ENCODE peak calls at places on chromosome 12, in four cellular contexts. One of them, this sample, is unnamed.

GRCh38 chr12:1507308-1507707 is 87.1 kb downstream of the FBXL14 start:
- DNase-seq in SK-N-SH: no peak
- DNase-seq in A549: no peak
- DNase-seq in HepG2: no peak
- DNase-seq in this sample: no peak

GRCh38 chr12:6271281-6271680 is 39.2 kb upstream of the PLEKHG6 start:
- DNase-seq in A549: no peak
- DNase-seq in HepG2: no peak
- DNase-seq in SK-N-SH: no peak
- DNase-seq in this sample: no peak

GRCh38 chr12:6093764-6094163 is 30.7 kb downstream of the VWF start:
- DNase-seq in A549: no peak
- DNase-seq in HepG2: no peak
- DNase-seq in SK-N-SH: no peak
- DNase-seq in this sample: no peak

GRCh38 chr12:70364695-70365397 is 1.2 kb upstream of the KCNMB4 start:
- DNase-seq in HepG2: no peak
- DNase-seq in A549: peak
- DNase-seq in SK-N-SH: peak
- DNase-seq in this sample: no peak

GRCh38 chr12:51925400-51926063 is 18.2 kb downstream of the ACVRL1 start:
- DNase-seq in SK-N-SH: no peak
- DNase-seq in A549: no peak
- DNase-seq in HepG2: no peak
- DNase-seq in this sample: no peak

GRCh38 chr12:122031342-122032216 is 9.9 kb downstream of the BCL7A start:
- DNase-seq in HepG2: no peak
- DNase-seq in SK-N-SH: peak
- DNase-seq in A549: peak
- DNase-seq in this sample: no peak

GRCh38 chr12:85527192-85527591 is 247.2 kb downstream of the ALX1 start:
- DNase-seq in SK-N-SH: no peak
- DNase-seq in A549: no peak
- DNase-seq in HepG2: no peak
- DNase-seq in this sample: no peak

GRCh38 chr12:110774824-110775223 is 32.1 kb upstream of the PPP1CC start:
- DNase-seq in A549: no peak
- DNase-seq in HepG2: no peak
- DNase-seq in SK-N-SH: no peak
- DNase-seq in this sample: no peak

GRCh38 chr12:958449-959123 is 9.1 kb upstream of the RAD52 start:
- DNase-seq in HepG2: no peak
- DNase-seq in SK-N-SH: no peak
- DNase-seq in A549: no peak
- DNase-seq in this sample: no peak

GRCh38 chr12:88643685-88644084 is 63.4 kb upstream of the KITLG start:
- DNase-seq in SK-N-SH: no peak
- DNase-seq in HepG2: no peak
- DNase-seq in A549: no peak
- DNase-seq in this sample: no peak

GRCh38 chr12:56256326-56256960 is 1.7 kb downstream of the ANKRD52 start:
- DNase-seq in SK-N-SH: no peak
- DNase-seq in HepG2: no peak
- DNase-seq in A549: no peak
- DNase-seq in this sample: no peak

GRCh38 chr12:124904306-124905098 is 9.9 kb downstream of the UBC start:
- DNase-seq in HepG2: peak
- DNase-seq in A549: peak
- DNase-seq in SK-N-SH: peak
- DNase-seq in this sample: peak

GRCh38 chr12:68113644-68114043 is 45.9 kb downstream of the IFNG start:
- DNase-seq in SK-N-SH: no peak
- DNase-seq in HepG2: no peak
- DNase-seq in A549: no peak
- DNase-seq in this sample: peak

GRCh38 chr12:120981407-120981921 is 3.1 kb downstream of the HNF1A start:
- DNase-seq in HepG2: no peak
- DNase-seq in A549: no peak
- DNase-seq in SK-N-SH: no peak
- DNase-seq in this sample: no peak

GRCh38 chr12:7068240-7068993 is 7.9 kb downstream of the C1S start:
- DNase-seq in SK-N-SH: no peak
- DNase-seq in HepG2: no peak
- DNase-seq in A549: no peak
- DNase-seq in this sample: no peak

GRCh38 chr12:100794441-100795192 is at the start of gene ANO4:
- DNase-seq in HepG2: no peak
- DNase-seq in A549: no peak
- DNase-seq in SK-N-SH: peak
- DNase-seq in this sample: no peak

GRCh38 chr12:90938451-90938850 is 16.5 kb downstream of the CCER1 start:
- DNase-seq in A549: no peak
- DNase-seq in HepG2: no peak
- DNase-seq in SK-N-SH: no peak
- DNase-seq in this sample: no peak

GRCh38 chr12:59041241-59042121 is 121.2 kb upstream of the LRIG3 start:
- DNase-seq in SK-N-SH: no peak
- DNase-seq in HepG2: no peak
- DNase-seq in A549: no peak
- DNase-seq in this sample: no peak

GRCh38 chr12:6766651-6767300 is 613 bp downstream of the PTMS start:
- DNase-seq in A549: peak
- DNase-seq in HepG2: peak
- DNase-seq in SK-N-SH: peak
- DNase-seq in this sample: peak

GRCh38 chr12:9032202-9032964 is 43.0 kb downstream of the KLRG1 start:
- DNase-seq in SK-N-SH: no peak
- DNase-seq in A549: no peak
- DNase-seq in HepG2: no peak
- DNase-seq in this sample: no peak

GRCh38 chr12:14396071-14396470 is 30.6 kb downstream of the ATF7IP start:
- DNase-seq in HepG2: no peak
- DNase-seq in SK-N-SH: no peak
- DNase-seq in A549: no peak
- DNase-seq in this sample: no peak

GRCh38 chr12:130619378-130619970 is 96.6 kb downstream of the RIMBP2 start:
- DNase-seq in SK-N-SH: peak
- DNase-seq in HepG2: no peak
- DNase-seq in A549: no peak
- DNase-seq in this sample: no peak

GRCh38 chr12:12007001-12007712 is 63.6 kb upstream of the BCL2L14 start:
- DNase-seq in SK-N-SH: no peak
- DNase-seq in A549: no peak
- DNase-seq in HepG2: no peak
- DNase-seq in this sample: no peak

GRCh38 chr12:95683418-95683817 is 107.1 kb downstream of the NTN4 start:
- DNase-seq in HepG2: no peak
- DNase-seq in SK-N-SH: peak
- DNase-seq in A549: no peak
- DNase-seq in this sample: no peak

GRCh38 chr12:115209230-115209629 is 525.3 kb upstream of the TBX3 start:
- DNase-seq in SK-N-SH: peak
- DNase-seq in HepG2: no peak
- DNase-seq in A549: no peak
- DNase-seq in this sample: no peak

GRCh38 chr12:116528067-116528466 is 31.1 kb upstream of the MAP1LC3B2 start:
- DNase-seq in SK-N-SH: no peak
- DNase-seq in A549: peak
- DNase-seq in HepG2: no peak
- DNase-seq in this sample: no peak

GRCh38 chr12:104723895-104724294 is 234.2 kb downstream of the SLC41A2 start:
- DNase-seq in HepG2: no peak
- DNase-seq in SK-N-SH: no peak
- DNase-seq in A549: no peak
- DNase-seq in this sample: no peak
- H3K4me3 ChIP-seq in HepG2: no peak
- H3K4me3 ChIP-seq in SK-N-SH: no peak
- H3K4me3 ChIP-seq in A549: no peak
- H3K4me3 ChIP-seq in this sample: no peak

GRCh38 chr12:76026643-76027063 is 4.9 kb downstream of the PHLDA1 start:
- DNase-seq in A549: no peak
- DNase-seq in SK-N-SH: no peak
- DNase-seq in HepG2: peak
- DNase-seq in this sample: no peak
- H3K27ac ChIP-seq in A549: peak
- H3K27ac ChIP-seq in SK-N-SH: no peak
- H3K27ac ChIP-seq in HepG2: peak
- H3K27ac ChIP-seq in this sample: no peak

GRCh38 chr12:54055522-54055921 is 1.9 kb downstream of the HOXC4 start:
- DNase-seq in HepG2: no peak
- DNase-seq in SK-N-SH: no peak
- DNase-seq in A549: no peak
- DNase-seq in this sample: no peak
- TF ChIP-seq REST in HepG2: no peak
- TF ChIP-seq REST in SK-N-SH: no peak
- TF ChIP-seq REST in A549: no peak
- TF ChIP-seq REST in this sample: no peak

GRCh38 chr12:19706936-19707335 is 267.6 kb downstream of the AEBP2 start:
- DNase-seq in HepG2: no peak
- DNase-seq in A549: no peak
- DNase-seq in SK-N-SH: no peak
- DNase-seq in this sample: no peak

GRCh38 chr12:19710811-19711793 is 271.8 kb downstream of the AEBP2 start:
- DNase-seq in HepG2: peak
- DNase-seq in A549: peak
- DNase-seq in SK-N-SH: no peak
- DNase-seq in this sample: no peak

GRCh38 chr12:19707948-19708409 is 268.7 kb downstream of the AEBP2 start:
- DNase-seq in HepG2: no peak
- DNase-seq in SK-N-SH: no peak
- DNase-seq in A549: no peak
- DNase-seq in this sample: peak

GRCh38 chr12:19709889-19710288 is 270.6 kb downstream of the AEBP2 start:
- DNase-seq in HepG2: no peak
- DNase-seq in SK-N-SH: no peak
- DNase-seq in A549: no peak
- DNase-seq in this sample: no peak

GRCh38 chr12:19712041-19712440 is 272.7 kb downstream of the AEBP2 start:
- DNase-seq in HepG2: no peak
- DNase-seq in SK-N-SH: no peak
- DNase-seq in A549: peak
- DNase-seq in this sample: peak
- H3K4me3 ChIP-seq in HepG2: no peak
- H3K4me3 ChIP-seq in SK-N-SH: no peak
- H3K4me3 ChIP-seq in A549: no peak
- H3K4me3 ChIP-seq in this sample: no peak

DNA sequence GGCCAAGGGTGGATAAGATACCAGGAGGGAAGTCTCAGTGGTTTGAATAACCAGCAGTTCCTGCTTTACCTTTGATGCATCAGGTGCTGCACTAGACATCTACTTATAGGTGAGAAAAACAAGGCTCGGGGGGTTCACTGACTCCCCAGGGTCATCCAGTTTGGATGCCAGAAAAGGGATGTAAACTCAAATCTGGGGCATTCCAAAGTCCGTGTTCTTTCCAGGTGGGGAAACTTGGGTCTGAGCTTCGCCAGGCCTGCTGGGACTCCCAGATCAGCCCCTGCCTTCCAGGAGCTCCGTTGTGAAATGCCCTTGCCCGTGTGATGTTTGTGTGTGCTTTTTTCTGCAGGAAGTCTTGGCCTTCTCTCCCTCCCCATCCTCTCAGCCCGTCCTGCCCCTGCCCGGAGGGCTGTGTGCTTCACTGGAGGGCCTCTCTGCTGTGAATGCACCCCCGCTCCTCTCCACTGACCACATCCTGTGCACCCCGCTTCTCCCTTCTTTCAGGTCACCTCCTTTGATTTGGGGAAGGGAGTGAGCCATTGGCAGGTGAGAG is 42.1 kb downstream of the TSPAN9 start:
- DNase-seq in A549: no peak
- DNase-seq in HepG2: no peak
- DNase-seq in SK-N-SH: no peak
- DNase-seq in this sample: no peak
- H3K27ac ChIP-seq in A549: no peak
- H3K27ac ChIP-seq in HepG2: no peak
- H3K27ac ChIP-seq in SK-N-SH: no peak
- H3K27ac ChIP-seq in this sample: no peak

This sample was measured in HL-60.